ENCODE peak calls at places on chromosomes 2 and 18, in six cellular contexts. U is left ventricle myocardium inferior, E is Peyer's patch, V is right cardiac atrium, T is A549, A is H1. D is an unnamed sample.

GRCh38 chr2:84711651-84712050 is 169.2 kb downstream of the TRABD2A start:
- DNase-seq in U (no peak), E (no peak), V (no peak), T (no peak), A (no peak), D (no peak)

GRCh38 chr2:224389317-224389716 is 12.6 kb downstream of the FAM124B start:
- DNase-seq in U (no peak), E (no peak), V (no peak), T (no peak), A (no peak), D (no peak)

GRCh38 chr2:70779911-70780580 is 10.4 kb downstream of the FIGLA start:
- DNase-seq in U (no peak), E (no peak), V (no peak), T (no peak), A (no peak), D (no peak)

GRCh38 chr18:9849407-9849961 is 36.3 kb upstream of the TXNDC2 start:
- DNase-seq in U (peak; percentile 43), E (no peak), V (peak; percentile 76), T (no peak), A (no peak), D (no peak)

GRCh38 chr2:202432776-202433175 is 56.6 kb downstream of the BMPR2 start:
- DNase-seq in U (no peak), E (no peak), V (no peak), T (no peak), A (no peak), D (no peak)

GRCh38 chr18:59748628-59749360 is 51.6 kb upstream of the CCBE1 start:
- DNase-seq in U (no peak), E (no peak), V (no peak), T (no peak), A (no peak), D (no peak)

GRCh38 chr2:179711375-179711774 is 150.0 kb downstream of the ZNF385B start:
- DNase-seq in U (no peak), E (no peak), V (no peak), T (no peak), A (no peak), D (no peak)

GRCh38 chr18:44599409-44599808 is 81.3 kb upstream of the SETBP1 start:
- DNase-seq in U (peak; percentile 18), E (no peak), V (peak; percentile 50), T (no peak), A (no peak), D (no peak)

GRCh38 chr18:77223653-77224052 is 26.0 kb upstream of the GALR1 start:
- DNase-seq in U (no peak), E (no peak), V (no peak), T (no peak), A (no peak), D (no peak)

GRCh38 chr2:213221962-213222361 is 62.3 kb upstream of the SPAG16 start:
- DNase-seq in U (no peak), E (no peak), V (no peak), T (no peak), A (no peak), D (no peak)
- H3K4me3 ChIP-seq in U (no peak overlapping the region), E (no peak overlapping the region), V (no peak overlapping the region), T (no peak overlapping the region), A (no peak overlapping the region), D (no peak overlapping the region)

DNA sequence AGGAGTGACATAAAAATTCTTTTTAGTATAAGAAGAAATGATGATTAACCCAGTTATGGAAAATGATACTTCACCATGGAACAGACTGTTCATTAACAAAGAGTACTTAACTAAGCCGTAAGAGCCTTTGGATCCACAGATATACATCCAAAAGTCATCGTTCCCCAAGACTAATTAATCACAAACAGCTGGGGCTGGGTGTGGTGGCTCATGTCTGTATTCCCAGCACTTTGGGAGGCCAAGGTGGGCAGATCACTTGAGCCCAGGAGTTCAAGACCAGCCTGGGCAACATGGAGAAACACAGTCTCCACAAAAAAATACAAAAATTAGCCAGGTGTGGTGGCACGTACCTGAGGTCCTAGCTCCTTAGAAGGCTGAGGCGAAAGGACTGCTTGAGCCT is 36.2 kb downstream of the LPIN2 start:
- DNase-seq in U (no peak), E (no peak), V (no peak), T (no peak), A (no peak), D (no peak)
- H3K4me1 ChIP-seq in U (peaks cover 88% of the 10 kb centered on the region), E (peaks cover 6% of the 10 kb centered on the region), V (peaks cover 14% of the 10 kb centered on the region), T (peaks cover 70% of the 10 kb centered on the region), A (no peaks in the 10 kb centered on the region), D (peaks cover 99% of the 10 kb centered on the region)

GRCh38 chr2:234955971-234956509 is 4.2 kb downstream of the SH3BP4 start:
- DNase-seq in U (no peak), E (no peak), V (no peak), T (no peak), A (no peak), D (no peak)

GRCh38 chr2:234952270-234953115 is 676 bp downstream of the SH3BP4 start:
- DNase-seq in U (no peak), E (no peak), V (peak; percentile 73), T (no peak), A (no peak), D (no peak)

GRCh38 chr2:234953116-234954031 is 1.6 kb downstream of the SH3BP4 start:
- DNase-seq in U (no peak), E (no peak), V (no peak), T (no peak), A (no peak), D (no peak)

GRCh38 chr2:234955091-234955511 is 3.3 kb downstream of the SH3BP4 start:
- DNase-seq in U (no peak), E (no peak), V (no peak), T (no peak), A (no peak), D (no peak)

GRCh38 chr2:234954551-234954992 is 2.8 kb downstream of the SH3BP4 start:
- DNase-seq in U (no peak), E (no peak), V (no peak), T (no peak), A (no peak), D (no peak)
- H3K4me3 ChIP-seq in U (peak overlapping the region; percentile 95), E (no peak overlapping the region), V (no peak overlapping the region), T (no peak overlapping the region), A (peak overlapping the region; percentile 36), D (no peak overlapping the region)

GRCh38 chr2:85790499-85790898 is 36.7 kb downstream of the ATOH8 start:
- DNase-seq in U (no peak), E (peak; percentile 37), V (peak; percentile 55), T (no peak), A (no peak), D (no peak)

GRCh38 chr2:85787981-85788340 is 34.2 kb downstream of the ATOH8 start:
- DNase-seq in U (no peak), E (peak; percentile 19), V (no peak), T (no peak), A (no peak), D (no peak)

GRCh38 chr2:85788603-85789002 is 34.8 kb downstream of the ATOH8 start:
- DNase-seq in U (no peak), E (peak; percentile 22), V (no peak), T (no peak), A (no peak), D (no peak)

GRCh38 chr2:85790032-85790431 is 36.2 kb downstream of the ATOH8 start:
- DNase-seq in U (no peak), E (peak; percentile 15), V (no peak), T (no peak), A (no peak), D (no peak)

GRCh38 chr2:85789271-85789670 is 35.5 kb downstream of the ATOH8 start:
- DNase-seq in U (no peak), E (no peak), V (no peak), T (no peak), A (no peak), D (no peak)
- H3K4me1 ChIP-seq in U (peaks cover 98% of the 10 kb centered on the region), E (peaks cover 3% of the 10 kb centered on the region), V (peaks cover 29% of the 10 kb centered on the region), T (peaks cover 36% of the 10 kb centered on the region), A (peaks cover 2% of the 10 kb centered on the region), D (no peaks in the 10 kb centered on the region)

GRCh38 chr2:176066645-176067586 is 16.8 kb downstream of the EVX2 start:
- DNase-seq in U (no peak), E (no peak), V (no peak), T (no peak), A (no peak), D (no peak)
- H3K4me3 ChIP-seq in U (peak overlapping the region; percentile 51), E (no peak overlapping the region), V (peak overlapping the region; percentile 43), T (no peak overlapping the region), A (peak overlapping the region; percentile 32), D (no peak overlapping the region)

GRCh38 chr18:11324510-11324909 is 175.1 kb upstream of the PIEZO2 start:
- DNase-seq in U (no peak), E (no peak), V (no peak), T (no peak), A (no peak), D (no peak)
- H3K4me1 ChIP-seq in U (peaks cover 5% of the 10 kb centered on the region), E (no peaks in the 10 kb centered on the region), V (no peaks in the 10 kb centered on the region), T (peaks cover 31% of the 10 kb centered on the region), A (no peaks in the 10 kb centered on the region), D (no peaks in the 10 kb centered on the region)

GRCh38 chr2:173962036-173962435 is 3.1 kb downstream of the SP3 start:
- DNase-seq in U (no peak), E (no peak), V (no peak), T (no peak), A (no peak), D (no peak)

GRCh38 chr2:173962583-173963110 is 2.5 kb downstream of the SP3 start:
- DNase-seq in U (no peak), E (no peak), V (no peak), T (no peak), A (no peak), D (no peak)

GRCh38 chr2:173959909-173960308 is 5.3 kb downstream of the SP3 start:
- DNase-seq in U (no peak), E (no peak), V (no peak), T (no peak), A (no peak), D (no peak)

GRCh38 chr2:173959358-173959884 is 5.8 kb downstream of the SP3 start:
- DNase-seq in U (no peak), E (no peak), V (no peak), T (no peak), A (no peak), D (no peak)

GRCh38 chr2:173961346-173961705 is 3.8 kb downstream of the SP3 start:
- DNase-seq in U (no peak), E (no peak), V (no peak), T (no peak), A (no peak), D (no peak)
- H3K4me3 ChIP-seq in U (no peak overlapping the region), E (no peak overlapping the region), V (no peak overlapping the region), T (peak overlapping the region; percentile 99), A (no peak overlapping the region), D (no peak overlapping the region)

DNA sequence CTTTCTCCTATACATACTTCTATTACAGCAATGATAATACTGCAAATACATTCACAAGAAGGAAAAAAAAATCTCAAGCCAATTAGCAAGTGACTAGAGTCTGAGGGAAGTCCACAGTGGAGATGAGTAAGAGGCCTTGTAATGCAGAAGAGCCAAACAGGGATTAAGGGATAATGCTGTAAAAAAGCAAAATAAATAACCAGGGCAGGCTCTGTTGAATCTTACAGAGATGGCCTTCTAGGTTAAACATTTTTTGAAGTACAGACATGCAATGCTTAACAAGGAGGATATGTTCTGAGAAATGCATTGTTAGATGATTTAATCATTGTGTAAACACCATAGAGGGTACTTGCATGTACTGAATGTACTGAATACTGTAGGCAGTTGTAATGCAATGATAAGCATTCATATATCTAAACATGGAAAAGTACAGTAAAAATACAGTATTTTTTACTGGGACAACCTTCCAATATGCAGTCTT is 122.1 kb upstream of the RMDN2 start:
- DNase-seq in U (no peak), E (no peak), V (no peak), T (peak; percentile 71), A (no peak), D (no peak)
- H3K4me1 ChIP-seq in U (no peaks in the 10 kb centered on the region), E (no peaks in the 10 kb centered on the region), V (no peaks in the 10 kb centered on the region), T (peaks cover 42% of the 10 kb centered on the region), A (no peaks in the 10 kb centered on the region), D (no peaks in the 10 kb centered on the region)

D was measured in CD4-positive, alpha-beta memory T cell.